ENCODE peak calls at places on chromosomes 12 and 14, in eight cellular contexts. L is A549, Q is K562, K is body of pancreas, I is adrenal gland, T is uterus, A is stomach, M is Peyer's patch. J is an unnamed sample. For H3K4me1, the result is how much of the 10 kb centered on the place peaks cover.

GRCh38 chr12:127327986-127328385 is 939.0 kb upstream of the TMEM132C start:
- DNase-seq in L (no peak), Q (no peak), K (no peak), I (no peak), T (no peak), A (no peak), M (no peak), J (no peak)

GRCh38 chr12:79174656-79175055 is 310.1 kb downstream of the SYT1 start:
- DNase-seq in L (peak), Q (no peak), K (no peak), I (no peak), T (no peak), A (no peak), M (no peak), J (no peak)

GRCh38 chr14:103597623-103598372 is 31.2 kb upstream of the KLC1 start:
- DNase-seq in L (no peak), Q (peak), K (no peak), I (no peak), T (peak), A (no peak), M (no peak), J (no peak)

GRCh38 chr14:34750670-34751069 is 36.3 kb upstream of the CFL2 start:
- DNase-seq in L (no peak), Q (no peak), K (no peak), I (no peak), T (no peak), A (no peak), M (no peak), J (no peak)

GRCh38 chr12:115166698-115167315 is 482.8 kb upstream of the TBX3 start:
- DNase-seq in L (peak), Q (no peak), K (no peak), I (no peak), T (no peak), A (no peak), M (no peak), J (no peak)

GRCh38 chr12:47035459-47035858 is 44.0 kb upstream of the PCED1B start:
- DNase-seq in L (peak), Q (no peak), K (no peak), I (no peak), T (no peak), A (no peak), M (no peak), J (no peak)

GRCh38 chr12:13784504-13784903 is 196.9 kb downstream of the GRIN2B start:
- DNase-seq in L (no peak), Q (no peak), K (no peak), I (peak), T (no peak), A (no peak), M (no peak), J (no peak)

GRCh38 chr12:49369723-49370145 is 2.5 kb downstream of the SPATS2 start:
- DNase-seq in L (peak), Q (peak), K (peak), I (peak), T (peak), A (peak), M (no peak), J (peak)

GRCh38 chr14:92121207-92121669 is 268 bp downstream of the NDUFB1 start:
- DNase-seq in L (peak), Q (peak), K (peak), I (peak), T (no peak), A (peak), M (no peak), J (no peak)

GRCh38 chr12:57756406-57757341 is 1.8 kb downstream of the MARCHF9 start:
- DNase-seq in L (peak), Q (peak), K (peak), I (no peak), T (no peak), A (peak), M (peak), J (no peak)

GRCh38 chr12:62757048-62757447 is 177.9 kb downstream of the PPM1H start:
- DNase-seq in L (no peak), Q (no peak), K (no peak), I (no peak), T (no peak), A (no peak), M (no peak), J (no peak)

GRCh38 chr14:101459392-101459900 is 101.8 kb upstream of the DIO3 start:
- DNase-seq in L (no peak), Q (no peak), K (no peak), I (no peak), T (no peak), A (peak), M (peak), J (no peak)

GRCh38 chr12:51591020-51591901 is at the start of gene SCN8A:
- DNase-seq in L (peak), Q (peak), K (peak), I (peak), T (no peak), A (peak), M (peak), J (peak)

GRCh38 chr12:27119797-27120196 is 37.4 kb upstream of the C12orf71 start:
- DNase-seq in L (no peak), Q (no peak), K (no peak), I (no peak), T (no peak), A (no peak), M (no peak), J (no peak)

GRCh38 chr14:29039171-29039570 is 272.6 kb downstream of the FOXG1 start:
- DNase-seq in L (no peak), Q (no peak), K (no peak), I (no peak), T (no peak), A (no peak), M (no peak), J (no peak)

GRCh38 chr12:1919284-1919683 is 832 bp upstream of the CACNA2D4 start:
- DNase-seq in L (no peak), Q (no peak), K (no peak), I (peak), T (no peak), A (no peak), M (no peak), J (no peak)

GRCh38 chr14:53796734-53797133 is 159.9 kb downstream of the BMP4 start:
- DNase-seq in L (no peak), Q (no peak), K (no peak), I (no peak), T (no peak), A (no peak), M (no peak), J (no peak)

GRCh38 chr12:84637926-84638325 is 274.7 kb downstream of the SLC6A15 start:
- DNase-seq in L (no peak), Q (no peak), K (no peak), I (no peak), T (no peak), A (no peak), M (no peak), J (no peak)

GRCh38 chr12:88663001-88663400 is 82.7 kb upstream of the KITLG start:
- DNase-seq in L (no peak), Q (no peak), K (no peak), I (no peak), T (no peak), A (no peak), M (no peak), J (no peak)

GRCh38 chr12:130627175-130627574 is 88.9 kb downstream of the RIMBP2 start:
- DNase-seq in L (no peak), Q (no peak), K (no peak), I (no peak), T (no peak), A (no peak), M (no peak), J (no peak)

GRCh38 chr14:43956741-43957140 is 550.3 kb downstream of the FSCB start:
- DNase-seq in L (no peak), Q (no peak), K (no peak), I (no peak), T (no peak), A (no peak), M (no peak), J (no peak)

GRCh38 chr14:50000215-50001145 is 107.6 kb downstream of the ARF6 start:
- DNase-seq in L (peak), Q (peak), K (peak), I (peak), T (peak), A (peak), M (peak), J (peak)
- TF ChIP-seq POLR2A in L (peak), Q (peak), K (no peak), I (no peak), T (no peak), A (no peak), M (peak), J (no peak)

GRCh38 chr12:122094735-122095561 is 16.4 kb downstream of the MLXIP start:
- DNase-seq in L (peak), Q (peak), K (no peak), I (peak), T (no peak), A (no peak), M (peak), J (no peak)
- H3K4me1 ChIP-seq in L (half or more), Q (half or more), K (half or more), I (half or more), T (under half), A (half or more), M (under half), J (half or more)

GRCh38 chr14:55051426-55052258 is at the start of gene MAPK1IP1L:
- DNase-seq in L (peak), Q (peak), K (peak), I (peak), T (peak), A (peak), M (peak), J (peak)
- TF ChIP-seq POLR2A in L (peak), Q (peak), K (peak), I (peak), T (peak), A (peak), M (peak), J (peak)

GRCh38 chr14:89368490-89369477 is 48.2 kb downstream of the FOXN3 start:
- DNase-seq in L (no peak), Q (no peak), K (peak), I (no peak), T (no peak), A (peak), M (peak), J (no peak)
- H3K4me1 ChIP-seq in L (under half), Q (under half), K (half or more), I (half or more), T (under half), A (half or more), M (under half), J (under half)

GRCh38 chr12:56449622-56449984 is 377 bp upstream of the TIMELESS start:
- DNase-seq in L (no peak), Q (no peak), K (no peak), I (no peak), T (no peak), A (no peak), M (no peak), J (no peak)

GRCh38 chr12:56450241-56450640 is 1.0 kb upstream of the TIMELESS start:
- DNase-seq in L (no peak), Q (no peak), K (no peak), I (no peak), T (no peak), A (no peak), M (no peak), J (no peak)

GRCh38 chr12:56454557-56454956 is at the start of gene MIP:
- DNase-seq in L (no peak), Q (no peak), K (no peak), I (no peak), T (no peak), A (no peak), M (no peak), J (no peak)

GRCh38 chr12:56451147-56451546 is 1.9 kb upstream of the TIMELESS start:
- DNase-seq in L (no peak), Q (no peak), K (no peak), I (no peak), T (no peak), A (no peak), M (no peak), J (no peak)

DNA sequence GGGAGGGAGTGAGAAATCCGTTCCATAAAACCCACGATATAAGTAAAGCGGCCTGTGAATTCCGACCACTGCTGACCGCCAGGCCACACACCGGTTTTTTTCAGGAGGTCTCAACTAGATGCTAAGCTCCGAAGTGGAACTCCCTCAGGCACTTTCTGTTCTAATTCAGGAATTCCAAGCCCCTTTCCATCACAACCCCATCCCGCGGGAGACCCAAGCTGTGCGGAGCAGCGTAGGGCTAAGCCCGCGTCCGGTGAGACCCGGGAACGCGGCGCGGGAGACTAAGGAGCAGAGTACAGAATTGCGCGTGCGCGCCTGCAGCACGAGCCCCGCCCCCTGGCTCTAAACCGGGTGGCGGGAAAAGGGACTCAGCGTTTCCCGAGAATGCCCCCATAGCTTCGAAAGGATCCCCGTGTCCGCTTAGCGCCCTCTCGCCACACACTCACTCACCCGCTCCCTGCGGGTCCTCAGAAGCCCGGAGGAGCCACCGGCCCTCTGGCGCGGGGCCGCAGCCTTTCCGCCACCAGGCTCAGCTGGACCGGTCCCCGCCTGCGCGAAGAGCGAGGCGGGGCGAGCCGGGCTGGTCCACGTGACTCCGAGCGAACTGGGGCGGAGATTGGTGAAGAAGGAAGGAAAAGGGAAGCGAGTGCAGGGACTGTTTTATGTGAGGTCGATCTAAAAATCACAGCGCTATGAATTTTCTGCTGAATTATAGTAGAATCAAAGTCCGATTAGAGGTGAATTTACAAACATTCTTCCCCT is at the start of gene TIMELESS:
- DNase-seq in L (peak), Q (peak), K (peak), I (peak), T (peak), A (peak), M (peak), J (peak)
- TF ChIP-seq POLR2A in L (peak), Q (peak), K (peak), I (peak), T (peak), A (no peak), M (peak), J (peak)

GRCh38 chr14:61698216-61698980 is 3.1 kb downstream of the HIF1A start:
- DNase-seq in L (no peak), Q (peak), K (no peak), I (no peak), T (no peak), A (no peak), M (no peak), J (no peak)

GRCh38 chr14:61700104-61700886 is 5.0 kb downstream of the HIF1A start:
- DNase-seq in L (no peak), Q (no peak), K (no peak), I (no peak), T (no peak), A (no peak), M (no peak), J (no peak)

GRCh38 chr14:61701946-61702345 is 6.6 kb downstream of the HIF1A start:
- DNase-seq in L (no peak), Q (no peak), K (no peak), I (no peak), T (no peak), A (no peak), M (no peak), J (no peak)

GRCh38 chr14:61696753-61697318 is 1.5 kb downstream of the HIF1A start:
- DNase-seq in L (no peak), Q (no peak), K (no peak), I (no peak), T (no peak), A (no peak), M (no peak), J (no peak)

GRCh38 chr14:61699092-61699491 is 3.8 kb downstream of the HIF1A start:
- DNase-seq in L (no peak), Q (peak), K (no peak), I (no peak), T (no peak), A (no peak), M (no peak), J (no peak)
- H3K4me1 ChIP-seq in L (under half), Q (under half), K (under half), I (half or more), T (under half), A (under half), M (under half), J (under half)

DNA sequence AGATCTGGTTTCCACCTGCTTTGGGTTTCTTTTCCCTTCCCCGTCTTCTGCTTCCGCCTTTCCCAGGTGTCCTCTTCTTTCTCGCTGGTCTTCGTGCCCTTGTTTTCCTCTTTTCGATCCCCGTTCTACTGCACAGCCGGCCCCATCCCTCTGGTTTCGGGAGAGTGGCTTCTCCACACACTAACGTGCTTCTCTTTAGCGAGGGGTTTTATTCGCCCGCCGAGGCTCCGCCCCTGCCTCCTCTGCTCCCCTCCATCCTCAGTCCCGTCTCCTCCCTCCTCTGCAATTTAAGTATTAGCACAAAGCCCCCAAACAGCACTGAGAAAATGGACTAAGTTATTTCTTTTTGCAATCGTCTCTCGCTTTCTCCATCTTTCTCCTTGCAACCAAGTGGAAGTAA is at the start of gene SLC7A8:
- DNase-seq in L (no peak), Q (no peak), K (peak), I (peak), T (peak), A (peak), M (peak), J (peak)
- TF ChIP-seq POLR2A in L (no peak), Q (no peak), K (peak), I (peak), T (peak), A (no peak), M (peak), J (peak)

DNA sequence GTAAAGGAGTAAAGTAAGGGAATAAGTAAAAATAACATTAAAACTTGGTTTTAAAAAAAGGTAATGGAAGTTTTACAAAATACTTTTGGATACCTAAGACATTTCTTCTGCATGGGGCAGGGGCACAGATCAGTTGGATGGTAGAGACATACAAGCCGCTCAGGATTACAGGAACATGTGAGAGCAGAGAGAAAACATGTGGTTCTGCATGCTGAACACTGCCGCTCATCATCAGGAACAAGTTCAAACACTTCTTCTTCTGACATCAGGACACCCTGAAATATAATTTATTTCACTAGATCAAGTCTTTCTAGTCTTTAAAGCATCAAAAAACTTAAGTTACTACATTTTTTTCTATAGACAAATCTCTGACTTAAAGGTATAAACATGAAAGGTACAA is 60.9 kb upstream of the SLC6A13 start:
- DNase-seq in L (no peak), Q (no peak), K (no peak), I (no peak), T (no peak), A (no peak), M (no peak), J (no peak)
- H3K4me1 ChIP-seq in L (under half), Q (under half), K (under half), I (under half), T (under half), A (under half), M (under half), J (under half)

J was measured in ovary.